ENCODE peak calls at places on chromosomes 1 and 21, in six cellular contexts. E is heart right ventricle, Q is tibial nerve, X is SK-N-SH, D is thoracic aorta, Z is lower lobe of right lung. R is an unnamed sample. For H3K4me1, the result is how much of the 10 kb centered on the place peaks cover.

GRCh38 chr1:55552636-55553035 is 337.5 kb upstream of the USP24 start:
- DNase-seq in E (no peak), Q (no peak), X (no peak), D (no peak), Z (no peak), R (no peak)

GRCh38 chr21:45001134-45002095 is 61.6 kb downstream of the SLX9 start:
- DNase-seq in E (peak), Q (no peak), X (no peak), D (peak), Z (peak), R (no peak)

GRCh38 chr1:32797456-32797855 is 19.7 kb downstream of the YARS1 start:
- DNase-seq in E (no peak), Q (no peak), X (no peak), D (no peak), Z (no peak), R (no peak)

GRCh38 chr1:26345718-26346117 is 8.2 kb downstream of the CRYBG2 start:
- DNase-seq in E (no peak), Q (no peak), X (no peak), D (no peak), Z (no peak), R (no peak)

GRCh38 chr1:12764016-12764415 is 9.5 kb upstream of the PRAMEF12 start:
- DNase-seq in E (no peak), Q (no peak), X (no peak), D (no peak), Z (no peak), R (no peak)

GRCh38 chr1:150061632-150062101 is 5.9 kb upstream of the VPS45 start:
- DNase-seq in E (no peak), Q (no peak), X (no peak), D (peak), Z (no peak), R (no peak)

GRCh38 chr1:220927442-220927841 is 48.2 kb downstream of the HLX start:
- DNase-seq in E (no peak), Q (no peak), X (no peak), D (no peak), Z (no peak), R (no peak)

GRCh38 chr1:14742181-14742980 is 143.9 kb downstream of the KAZN start:
- DNase-seq in E (no peak), Q (no peak), X (no peak), D (no peak), Z (no peak), R (no peak)

GRCh38 chr1:160322831-160323230 is 20.2 kb downstream of the COPA start:
- DNase-seq in E (no peak), Q (no peak), X (no peak), D (no peak), Z (no peak), R (no peak)

GRCh38 chr1:54607821-54608220 is 15.5 kb downstream of the FAM151A start:
- DNase-seq in E (no peak), Q (no peak), X (no peak), D (no peak), Z (no peak), R (no peak)

GRCh38 chr1:82227696-82228095 is 427.0 kb downstream of the ADGRL2 start:
- DNase-seq in E (no peak), Q (peak), X (no peak), D (no peak), Z (no peak), R (no peak)

GRCh38 chr1:54781023-54781723 is 16.9 kb upstream of the PARS2 start:
- DNase-seq in E (no peak), Q (no peak), X (no peak), D (no peak), Z (no peak), R (no peak)

GRCh38 chr1:181985981-181986906 is 75.3 kb downstream of the ZNF648 start:
- DNase-seq in E (no peak), Q (no peak), X (no peak), D (no peak), Z (no peak), R (no peak)

GRCh38 chr1:204301171-204301957 is 58.4 kb downstream of the PLEKHA6 start:
- DNase-seq in E (no peak), Q (no peak), X (no peak), D (no peak), Z (no peak), R (no peak)

GRCh38 chr1:27973771-27974452 is 14.1 kb downstream of the XKR8 start:
- DNase-seq in E (no peak), Q (no peak), X (no peak), D (no peak), Z (no peak), R (no peak)

GRCh38 chr1:78222962-78223358 is 177.2 kb downstream of the GIPC2 start:
- DNase-seq in E (no peak), Q (no peak), X (no peak), D (no peak), Z (no peak), R (no peak)

GRCh38 chr21:20882462-20883415 is 115.5 kb upstream of the NCAM2 start:
- DNase-seq in E (no peak), Q (peak), X (peak), D (no peak), Z (no peak), R (no peak)

GRCh38 chr1:61132176-61133047 is 50.1 kb downstream of the NFIA start:
- DNase-seq in E (no peak), Q (no peak), X (no peak), D (no peak), Z (no peak), R (no peak)

GRCh38 chr1:92960395-92961130 is 699 bp downstream of the DIPK1A start:
- DNase-seq in E (peak), Q (peak), X (peak), D (no peak), Z (peak), R (no peak)

GRCh38 chr1:162580315-162580714 is 18.8 kb downstream of the UAP1 start:
- DNase-seq in E (no peak), Q (no peak), X (no peak), D (no peak), Z (no peak), R (no peak)

GRCh38 chr1:39107891-39108290 is 81.7 kb downstream of the NDUFS5 start:
- DNase-seq in E (no peak), Q (no peak), X (no peak), D (no peak), Z (no peak), R (no peak)

GRCh38 chr1:56375184-56375837 is 204.1 kb downstream of the PLPP3 start:
- DNase-seq in E (no peak), Q (no peak), X (no peak), D (no peak), Z (no peak), R (no peak)

GRCh38 chr1:196649990-196650389 is 1.9 kb upstream of the CFH start:
- DNase-seq in E (no peak), Q (no peak), X (no peak), D (no peak), Z (no peak), R (no peak)

GRCh38 chr1:236168716-236169429 is 26.5 kb downstream of the GPR137B start:
- DNase-seq in E (no peak), Q (peak), X (no peak), D (no peak), Z (peak), R (no peak)

GRCh38 chr1:4837752-4838151 is 183.3 kb downstream of the AJAP1 start:
- DNase-seq in E (no peak), Q (no peak), X (no peak), D (no peak), Z (no peak), R (no peak)

GRCh38 chr1:153623091-153623490 is 4.2 kb downstream of the S100A13 start:
- DNase-seq in E (no peak), Q (no peak), X (no peak), D (no peak), Z (no peak), R (no peak)

GRCh38 chr1:230212405-230212936 is 145.4 kb downstream of the GALNT2 start:
- DNase-seq in E (no peak), Q (no peak), X (no peak), D (no peak), Z (no peak), R (no peak)

GRCh38 chr1:2406451-2407041 is 5.8 kb downstream of the PEX10 start:
- DNase-seq in E (no peak), Q (no peak), X (no peak), D (no peak), Z (no peak), R (no peak)

GRCh38 chr21:46120301-46121285 is 22.7 kb downstream of the COL6A2 start:
- DNase-seq in E (peak), Q (no peak), X (peak), D (no peak), Z (peak), R (no peak)

GRCh38 chr21:42575111-42575510 is 61.5 kb downstream of the SLC37A1 start:
- DNase-seq in E (no peak), Q (no peak), X (no peak), D (no peak), Z (peak), R (no peak)

GRCh38 chr1:201119826-201120225 is 7.2 kb downstream of the ASCL5 start:
- DNase-seq in E (peak), Q (no peak), X (no peak), D (no peak), Z (no peak), R (no peak)
- H3K4me1 ChIP-seq in E (under half), Q (under half), X (under half), D (under half), Z (under half), R (under half)

GRCh38 chr1:173064011-173064410 is 13.3 kb upstream of the TNFSF18 start:
- DNase-seq in E (no peak), Q (no peak), X (no peak), D (no peak), Z (no peak), R (no peak)
- H3K27ac ChIP-seq in E (no peak), Q (no peak), X (no peak), D (no peak), Z (no peak), R (no peak)

DNA sequence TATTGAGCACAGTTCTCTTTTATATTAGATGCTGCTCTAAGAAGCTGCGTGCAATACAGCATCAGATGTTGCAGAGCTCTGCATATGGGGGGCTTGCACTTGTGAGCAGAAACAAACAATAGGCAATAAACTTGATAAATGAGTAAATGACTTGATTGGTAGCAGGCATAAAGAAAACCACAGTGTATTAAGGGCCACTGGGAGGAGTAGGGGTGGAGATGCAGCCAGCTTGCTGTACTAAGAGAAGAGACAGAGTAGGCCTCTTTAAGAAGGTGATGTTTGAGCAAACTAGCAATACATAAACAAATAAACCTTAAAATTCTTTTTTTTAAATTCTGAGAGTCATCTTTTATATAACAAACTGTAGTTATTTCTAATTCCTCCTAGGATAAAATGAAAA is 598.5 kb upstream of the ADAMTS5 start:
- DNase-seq in E (no peak), Q (no peak), X (no peak), D (no peak), Z (no peak), R (no peak)
- TF ChIP-seq CTCF in E (no peak), Q (no peak), X (no peak), D (no peak), Z (no peak), R (no peak)

DNA sequence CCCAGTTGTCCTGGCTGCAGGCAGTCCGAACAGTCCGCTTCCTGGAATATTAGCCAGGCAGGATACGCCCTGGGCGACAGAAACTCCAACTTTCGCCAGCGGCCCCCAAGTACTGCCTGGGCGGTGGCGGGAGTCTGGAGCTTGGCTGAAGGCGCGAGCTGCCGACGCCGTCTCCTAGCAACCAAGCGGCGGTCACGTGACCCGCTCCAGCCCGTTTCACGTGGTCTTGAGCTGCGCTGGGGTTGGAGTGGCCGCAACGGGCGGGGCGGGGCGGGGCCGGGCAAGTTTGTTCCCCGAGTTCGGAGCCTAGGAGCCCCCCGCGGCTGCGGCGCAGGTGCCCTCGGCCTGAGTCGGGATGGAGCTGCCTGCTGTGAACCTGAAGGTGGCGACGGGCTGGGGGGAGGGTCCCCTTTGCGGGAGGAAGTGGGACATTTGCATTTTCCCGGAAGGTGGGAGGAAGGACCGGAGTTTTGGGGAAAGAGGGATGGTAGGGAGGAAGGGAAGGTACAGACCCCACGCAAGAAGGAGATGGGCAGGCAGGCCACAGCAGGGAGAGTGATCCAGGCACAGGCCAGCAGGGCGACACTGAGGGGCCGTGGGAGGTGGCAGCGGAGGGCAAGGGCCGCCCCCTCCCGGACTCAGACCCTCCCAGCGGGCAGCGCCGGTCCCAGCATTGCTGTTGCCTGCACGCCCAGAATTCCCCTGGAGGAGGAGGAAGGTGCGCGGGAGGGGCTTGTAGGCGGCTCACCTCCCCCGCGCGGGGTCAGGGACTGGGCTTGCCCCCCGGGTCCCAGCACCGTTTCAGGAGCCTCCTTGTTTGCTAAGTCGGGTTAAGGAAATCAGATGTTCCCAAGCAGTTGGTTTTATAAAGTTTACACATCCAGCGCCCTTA is at the start of gene AGTRAP:
- DNase-seq in E (peak), Q (peak), X (peak), D (peak), Z (peak), R (peak)
- H3K4me1 ChIP-seq in E (half or more), Q (under half), X (under half), D (under half), Z (half or more), R (half or more)

GRCh38 chr1:89125571-89126233 is at the start of gene GBP2:
- DNase-seq in E (no peak), Q (peak), X (no peak), D (no peak), Z (no peak), R (no peak)
- H3K27ac ChIP-seq in E (peak), Q (peak), X (peak), D (peak), Z (peak), R (peak)

DNA sequence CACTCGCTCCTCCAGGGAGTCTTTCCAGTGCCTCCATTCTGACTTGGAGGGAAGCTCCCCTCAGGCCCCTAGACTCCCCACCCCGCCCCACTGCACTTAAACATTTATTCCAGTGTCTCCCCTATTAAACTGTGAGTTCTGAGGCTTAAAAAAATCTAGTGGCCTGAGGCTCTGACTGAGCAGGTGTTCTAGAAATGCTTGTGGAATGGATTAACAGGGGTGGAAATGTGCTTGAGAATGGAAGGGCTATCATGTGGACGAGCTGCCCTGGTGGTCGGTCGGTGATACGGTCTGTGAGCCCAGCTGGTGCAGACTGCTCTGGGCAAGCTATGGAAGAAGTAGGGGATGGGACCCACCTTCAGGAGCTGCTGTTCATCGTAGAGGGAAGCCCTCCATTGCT is 130.2 kb downstream of the PEX14 start:
- DNase-seq in E (no peak), Q (no peak), X (no peak), D (no peak), Z (no peak), R (no peak)
- TF ChIP-seq CTCF in E (no peak), Q (no peak), X (no peak), D (no peak), Z (no peak), R (no peak)

R was measured in esophagus squamous epithelium.